ENCODE peak calls at places on chromosomes 1 and 21, in nine cellular contexts. M is body of pancreas, D is HCT116, T is ovary, X is GM12891, J is breast epithelium, P is A549, E is H54, F is NB4. Q is an unnamed sample.

GRCh38 chr1:1573843-1574720 is 581 bp downstream of the SSU72 start:
- DNase-seq in X (peak; percentile 88), M (peak; percentile 61), P (peak; percentile 47), D (no peak), T (peak; percentile 61), F (peak; percentile 78), J (peak; percentile 30), E (peak; percentile 58), Q (peak; percentile 81)

GRCh38 chr1:17239420-17239819 is 9.5 kb upstream of the PADI3 start:
- DNase-seq in T (no peak), E (peak; percentile 66), X (peak; percentile 58), F (peak; percentile 90), D (peak; percentile 98), M (peak; percentile 59), P (peak; percentile 79), J (no peak), Q (peak; percentile 62)

GRCh38 chr1:231630558-231631205 is 4.1 kb downstream of the DISC1 start:
- DNase-seq in D (no peak), J (no peak), M (no peak), X (no peak), P (no peak), E (no peak), T (no peak), F (no peak), Q (no peak)

GRCh38 chr1:85240174-85240601 is 19.3 kb downstream of the C1orf52 start:
- DNase-seq in D (no peak), E (no peak), X (no peak), P (no peak), F (peak; percentile 25), J (no peak), M (peak; percentile 50), T (no peak), Q (no peak)

GRCh38 chr1:201137579-201138310 is 10.8 kb upstream of the ASCL5 start:
- DNase-seq in D (no peak), M (peak; percentile 89), P (no peak), J (no peak), X (no peak), T (peak; percentile 45), E (peak; percentile 78), F (no peak), Q (no peak)

GRCh38 chr1:17214876-17215544 is 10.1 kb downstream of the PADI1 start:
- DNase-seq in T (no peak), P (no peak), F (no peak), X (no peak), E (no peak), J (no peak), D (no peak), M (no peak), Q (no peak)

GRCh38 chr1:178485467-178486098 is 11.2 kb downstream of the CLEC20A start:
- DNase-seq in D (no peak), J (no peak), E (no peak), X (no peak), T (no peak), F (no peak), M (no peak), P (no peak), Q (no peak)

GRCh38 chr21:44454747-44455523 is at the start of gene LRRC3:
- DNase-seq in J (peak; percentile 71), X (peak; percentile 97), E (no peak), D (peak; percentile 73), T (peak; percentile 92), F (peak; percentile 59), M (peak; percentile 92), P (peak; percentile 58), Q (peak; percentile 80)

GRCh38 chr1:220189750-220190347 is 82.4 kb downstream of the RAB3GAP2 start:
- DNase-seq in T (no peak), J (no peak), E (no peak), F (peak; percentile 41), X (no peak), P (peak; percentile 33), M (no peak), D (peak; percentile 23), Q (no peak)

GRCh38 chr1:214454619-214455396 is 96.6 kb downstream of the PTPN14 start:
- DNase-seq in F (peak; percentile 71), J (no peak), E (no peak), M (peak; percentile 47), D (no peak), X (no peak), T (no peak), P (no peak), Q (no peak)

GRCh38 chr21:35159881-35160280 is 110.8 kb upstream of the RUNX1 start:
- DNase-seq in M (no peak), X (no peak), P (peak; percentile 10), D (no peak), F (no peak), J (no peak), E (peak; percentile 10), T (no peak), Q (no peak)

GRCh38 chr1:153565529-153566374 is at the start of gene S100A2:
- DNase-seq in M (no peak), T (peak; percentile 71), J (peak; percentile 49), F (peak; percentile 59), P (peak; percentile 88), X (peak; percentile 52), E (peak; percentile 84), D (peak; percentile 92), Q (peak; percentile 55)
- TF ChIP-seq POLR2A in M (no peak), T (no peak), J (no peak), F (no peak), P (peak; percentile 6), X (no peak), E (peak; percentile 11), D (no peak), Q (no peak)

DNA sequence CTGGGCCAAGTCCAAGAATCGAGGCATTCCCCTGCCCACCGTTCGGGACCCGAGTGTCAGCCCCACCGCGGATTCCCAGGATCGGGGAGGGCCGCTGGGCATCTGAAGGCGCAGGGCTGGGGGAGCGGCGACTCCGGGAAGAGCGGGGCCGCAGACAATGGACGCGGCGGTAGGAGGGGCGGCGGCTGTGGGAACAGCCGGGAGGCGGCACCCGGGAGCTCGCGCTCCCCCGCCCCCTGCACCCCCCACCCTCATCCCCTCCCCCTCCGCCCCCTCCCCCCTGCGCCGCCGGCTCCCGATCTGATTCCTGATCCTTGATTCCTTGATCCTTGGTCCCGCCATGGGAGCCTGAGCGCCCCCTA is at the start of gene VANGL2:
- DNase-seq in J (peak; percentile 70), E (no peak), X (peak; percentile 72), M (peak; percentile 87), P (peak; percentile 62), T (peak; percentile 85), D (no peak), F (peak; percentile 48), Q (peak; percentile 51)
- TF ChIP-seq POLR2A in J (no peak), E (no peak), X (no peak), M (peak; percentile 31), P (no peak), T (no peak), D (no peak), F (no peak), Q (no peak)

GRCh38 chr1:22887491-22887890 is 85.2 kb downstream of the LACTBL1 start:
- DNase-seq in P (no peak), J (no peak), F (no peak), D (no peak), M (no peak), X (no peak), T (no peak), E (no peak), Q (no peak)

GRCh38 chr1:22888320-22889075 is 84.2 kb downstream of the LACTBL1 start:
- DNase-seq in T (no peak), F (no peak), D (no peak), M (no peak), P (no peak), E (no peak), J (no peak), X (no peak), Q (no peak)

GRCh38 chr1:22886211-22886610 is 86.5 kb downstream of the LACTBL1 start:
- DNase-seq in E (no peak), X (no peak), F (no peak), M (no peak), D (no peak), J (no peak), T (no peak), P (no peak), Q (no peak)

GRCh38 chr1:22892789-22893188 is 79.9 kb downstream of the LACTBL1 start:
- DNase-seq in T (no peak), M (no peak), X (no peak), E (no peak), D (no peak), F (no peak), P (no peak), J (no peak), Q (no peak)

DNA sequence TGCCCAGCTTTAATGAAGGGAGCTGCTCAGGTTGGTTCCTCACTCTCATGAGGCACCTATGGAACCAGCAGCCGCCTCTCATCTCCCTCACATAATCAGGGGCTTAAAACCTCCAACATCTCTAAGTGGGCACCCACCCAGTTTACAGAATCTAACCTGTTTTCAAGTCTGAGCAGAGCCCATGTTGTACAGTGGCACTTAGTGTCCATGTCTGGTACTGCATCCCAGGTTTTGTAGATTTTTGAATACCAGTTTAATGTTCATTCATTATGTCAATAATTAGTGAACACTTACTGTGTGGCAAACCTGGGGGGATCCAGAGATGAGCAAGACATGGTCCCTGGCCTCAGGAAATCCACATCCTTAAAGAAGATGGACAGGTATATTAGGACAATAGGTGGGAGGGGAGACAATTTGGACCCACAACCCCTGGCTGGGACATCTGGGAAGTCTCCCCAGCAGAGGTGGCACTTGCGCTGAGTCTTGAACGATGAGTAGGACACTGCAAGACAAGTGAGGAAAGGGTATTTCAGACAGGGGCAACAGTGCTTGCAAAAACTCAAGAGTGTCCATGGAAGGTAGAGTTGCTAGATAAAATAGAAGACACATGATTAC is 83.3 kb downstream of the LACTBL1 start:
- DNase-seq in M (peak; percentile 16), P (peak; percentile 41), F (peak; percentile 40), D (peak; percentile 28), T (no peak), E (no peak), J (no peak), X (no peak), Q (no peak)
- TF ChIP-seq POLR2A in M (no peak), P (no peak), F (no peak), D (no peak), T (no peak), E (no peak), J (no peak), X (no peak), Q (no peak)

GRCh38 chr1:30720271-30721223 is 2.8 kb downstream of the MATN1 start:
- DNase-seq in M (no peak), J (no peak), P (no peak), F (no peak), T (no peak), D (no peak), X (no peak), E (no peak), Q (no peak)

GRCh38 chr1:30718091-30718635 is 5.2 kb downstream of the MATN1 start:
- DNase-seq in E (peak; percentile 86), D (peak; percentile 93), T (peak; percentile 100), P (peak; percentile 81), F (peak; percentile 94), M (peak; percentile 100), X (peak; percentile 91), J (peak; percentile 99), Q (peak; percentile 90)

GRCh38 chr1:30716646-30717045 is 6.7 kb downstream of the MATN1 start:
- DNase-seq in J (no peak), T (no peak), E (no peak), P (no peak), X (no peak), M (no peak), D (no peak), F (no peak), Q (no peak)

GRCh38 chr1:30719406-30720270 is 3.7 kb downstream of the MATN1 start:
- DNase-seq in M (no peak), X (no peak), T (peak; percentile 30), P (no peak), E (peak; percentile 64), F (peak; percentile 80), D (peak; percentile 41), J (no peak), Q (no peak)

GRCh38 chr1:30718636-30719405 is 4.6 kb downstream of the MATN1 start:
- DNase-seq in P (peak; percentile 66), F (peak; percentile 94), X (peak; percentile 85), J (peak; percentile 82), E (peak; percentile 90), T (peak; percentile 80), D (peak; percentile 91), M (peak; percentile 74), Q (peak; percentile 76)
- TF ChIP-seq POLR2A in P (peak; percentile 82), F (peak; percentile 89), X (peak; percentile 61), J (peak; percentile 86), E (peak; percentile 83), T (peak; percentile 97), D (peak; percentile 65), M (peak; percentile 90), Q (peak; percentile 43)

Q was measured in GM12892.